ENCODE peak calls at places on chromosome 3, in seven cellular contexts. One of them, this sample, is unnamed.

GRCh38 chr3:123843668-123844067 is 40.5 kb downstream of the MYLK start:
- DNase-seq in progenitor cell of endocrine pancreas: no peak
- DNase-seq in AG04450: no peak
- DNase-seq in nephron progenitor cell: no peak
- DNase-seq in brain microvascular endothelial cell: peak; percentile 64
- DNase-seq in uterus: no peak
- DNase-seq in left cardiac atrium: no peak
- DNase-seq in this sample: peak; percentile 13

GRCh38 chr3:194661946-194662345 is 10.0 kb downstream of the LSG1 start:
- DNase-seq in left cardiac atrium: no peak
- DNase-seq in AG04450: no peak
- DNase-seq in brain microvascular endothelial cell: no peak
- DNase-seq in uterus: no peak
- DNase-seq in nephron progenitor cell: no peak
- DNase-seq in progenitor cell of endocrine pancreas: no peak
- DNase-seq in this sample: no peak

GRCh38 chr3:101273608-101274007 is 46.8 kb downstream of the IMPG2 start:
- DNase-seq in uterus: no peak
- DNase-seq in left cardiac atrium: no peak
- DNase-seq in nephron progenitor cell: no peak
- DNase-seq in progenitor cell of endocrine pancreas: no peak
- DNase-seq in AG04450: no peak
- DNase-seq in brain microvascular endothelial cell: no peak
- DNase-seq in this sample: no peak

GRCh38 chr3:44076221-44076829 is 165.4 kb upstream of the TOPAZ1 start:
- DNase-seq in left cardiac atrium: no peak
- DNase-seq in progenitor cell of endocrine pancreas: no peak
- DNase-seq in nephron progenitor cell: no peak
- DNase-seq in uterus: no peak
- DNase-seq in brain microvascular endothelial cell: no peak
- DNase-seq in AG04450: no peak
- DNase-seq in this sample: peak; percentile 41

GRCh38 chr3:49906004-49906860 is 2.6 kb upstream of the MST1R start:
- DNase-seq in brain microvascular endothelial cell: peak; percentile 28
- DNase-seq in nephron progenitor cell: peak; percentile 49
- DNase-seq in progenitor cell of endocrine pancreas: no peak
- DNase-seq in AG04450: no peak
- DNase-seq in left cardiac atrium: peak; percentile 65
- DNase-seq in uterus: peak; percentile 49
- DNase-seq in this sample: peak; percentile 90

GRCh38 chr3:50089603-50089945 is 855 bp downstream of the RBM5 start:
- DNase-seq in progenitor cell of endocrine pancreas: no peak
- DNase-seq in uterus: no peak
- DNase-seq in brain microvascular endothelial cell: peak; percentile 53
- DNase-seq in AG04450: no peak
- DNase-seq in left cardiac atrium: no peak
- DNase-seq in nephron progenitor cell: peak; percentile 33
- DNase-seq in this sample: peak; percentile 76

GRCh38 chr3:186783731-186784515 is 546 bp downstream of the EIF4A2 start:
- DNase-seq in uterus: peak; percentile 86
- DNase-seq in brain microvascular endothelial cell: peak; percentile 58
- DNase-seq in nephron progenitor cell: peak; percentile 83
- DNase-seq in left cardiac atrium: peak; percentile 90
- DNase-seq in AG04450: no peak
- DNase-seq in progenitor cell of endocrine pancreas: peak; percentile 75
- DNase-seq in this sample: peak; percentile 73

GRCh38 chr3:65006300-65006739 is 318.5 kb upstream of the ADAMTS9 start:
- DNase-seq in uterus: no peak
- DNase-seq in AG04450: no peak
- DNase-seq in progenitor cell of endocrine pancreas: no peak
- DNase-seq in nephron progenitor cell: no peak
- DNase-seq in left cardiac atrium: no peak
- DNase-seq in brain microvascular endothelial cell: peak; percentile 24
- DNase-seq in this sample: no peak

GRCh38 chr3:178198329-178198728 is 337.9 kb upstream of the KCNMB2 start:
- DNase-seq in brain microvascular endothelial cell: no peak
- DNase-seq in uterus: no peak
- DNase-seq in progenitor cell of endocrine pancreas: no peak
- DNase-seq in AG04450: no peak
- DNase-seq in nephron progenitor cell: no peak
- DNase-seq in left cardiac atrium: no peak
- DNase-seq in this sample: no peak

GRCh38 chr3:126213376-126214044 is 33.1 kb upstream of the ALDH1L1 start:
- DNase-seq in progenitor cell of endocrine pancreas: no peak
- DNase-seq in brain microvascular endothelial cell: no peak
- DNase-seq in nephron progenitor cell: no peak
- DNase-seq in AG04450: no peak
- DNase-seq in left cardiac atrium: no peak
- DNase-seq in uterus: peak; percentile 27
- DNase-seq in this sample: peak; percentile 29

This sample was measured in H7.